ENCODE peak calls at places on chromosomes 4 and X, in seven cellular contexts. U, D, Z, Y, X, J and V are unnamed samples.

GRCh38 chr4:99790796-99791617 is 25.6 kb upstream of the DAPP1 start:
- DNase-seq in U (no peak), D (no peak), Z (no peak), Y (no peak), X (peak; percentile 88), J (peak; percentile 70), V (no peak)

GRCh38 chr4:36046026-36046425 is 198.3 kb downstream of the ARAP2 start:
- DNase-seq in U (no peak), D (no peak), Z (no peak), Y (no peak), X (no peak), J (no peak), V (no peak)

GRCh38 chr4:22237846-22238513 is 277.9 kb downstream of the ADGRA3 start:
- DNase-seq in U (no peak), D (no peak), Z (no peak), Y (no peak), X (no peak), J (peak; percentile 7), V (no peak)

GRCh38 chrX:17024896-17025295 is 78.4 kb downstream of the REPS2 start:
- DNase-seq in U (no peak), D (no peak), Z (no peak), Y (no peak), X (no peak), J (no peak), V (no peak)

GRCh38 chr4:145034727-145035211 is 63.2 kb downstream of the ANAPC10 start:
- DNase-seq in U (peak; percentile 28), D (no peak), Z (no peak), Y (no peak), X (peak; percentile 70), J (peak; percentile 89), V (no peak)

GRCh38 chr4:158025131-158025530 is 147.7 kb downstream of the GASK1B start:
- DNase-seq in U (no peak), D (no peak), Z (no peak), Y (no peak), X (no peak), J (no peak), V (no peak)

GRCh38 chr4:153530284-153530995 is 64.3 kb downstream of the TMEM131L start:
- DNase-seq in U (no peak), D (no peak), Z (no peak), Y (peak; percentile 24), X (no peak), J (no peak), V (peak; percentile 36)

GRCh38 chr4:2142630-2143427 is 83.7 kb downstream of the NAT8L start:
- DNase-seq in U (no peak), D (no peak), Z (no peak), Y (no peak), X (peak; percentile 80), J (peak; percentile 41), V (no peak)

GRCh38 chrX:47502591-47503222 is 19.7 kb upstream of the ZNF41 start:
- DNase-seq in U (no peak), D (no peak), Z (no peak), Y (no peak), X (peak; percentile 17), J (peak; percentile 59), V (no peak)

GRCh38 chr4:142404191-142404611 is 441.9 kb downstream of the INPP4B start:
- DNase-seq in U (peak; percentile 68), D (no peak), Z (no peak), Y (no peak), X (peak; percentile 69), J (peak; percentile 90), V (no peak)

GRCh38 chr4:86596802-86597201 is 2.7 kb downstream of the PTPN13 start:
- DNase-seq in U (no peak), D (no peak), Z (no peak), Y (no peak), X (no peak), J (peak; percentile 18), V (no peak)

GRCh38 chr4:140018931-140019618 is 134.9 kb downstream of the MAML3 start:
- DNase-seq in U (no peak), D (no peak), Z (no peak), Y (no peak), X (no peak), J (peak; percentile 23), V (no peak)

GRCh38 chrX:80810365-80810978 is 795 bp upstream of the BRWD3 start:
- DNase-seq in U (no peak), D (no peak), Z (no peak), Y (no peak), X (no peak), J (peak; percentile 1), V (no peak)

GRCh38 chr4:41784191-41784979 is 35.9 kb upstream of the PHOX2B start:
- DNase-seq in U (no peak), D (no peak), Z (no peak), Y (no peak), X (no peak), J (no peak), V (no peak)

GRCh38 chrX:40154853-40155616 is 57.3 kb upstream of the BCOR start:
- DNase-seq in U (no peak), D (peak; percentile 61), Z (no peak), Y (no peak), X (peak; percentile 48), J (no peak), V (no peak)

GRCh38 chrX:120453985-120454384 is 15.1 kb downstream of the LAMP2 start:
- DNase-seq in U (peak; percentile 6), D (no peak), Z (no peak), Y (no peak), X (no peak), J (peak; percentile 53), V (no peak)

GRCh38 chrX:129665916-129666644 is 11.3 kb upstream of the APLN start:
- DNase-seq in U (peak; percentile 6), D (no peak), Z (no peak), Y (no peak), X (peak; percentile 78), J (peak; percentile 83), V (peak; percentile 81)

GRCh38 chr4:11790230-11790629 is 361.5 kb upstream of the HS3ST1 start:
- DNase-seq in U (no peak), D (no peak), Z (no peak), Y (no peak), X (no peak), J (no peak), V (no peak)

GRCh38 chr4:1854752-1855151 is 1.2 kb downstream of the LETM1 start:
- DNase-seq in U (no peak), D (no peak), Z (no peak), Y (no peak), X (no peak), J (no peak), V (no peak)

GRCh38 chrX:21800344-21800770 is 39.1 kb upstream of the MBTPS2 start:
- DNase-seq in U (no peak), D (no peak), Z (no peak), Y (no peak), X (peak; percentile 41), J (peak; percentile 45), V (no peak)

GRCh38 chrX:106862972-106863688 is 40.0 kb downstream of the RIPPLY1 start:
- DNase-seq in U (no peak), D (peak; percentile 23), Z (no peak), Y (peak; percentile 2), X (peak; percentile 4), J (no peak), V (no peak)

GRCh38 chr4:84965558-84966381 is 720 bp downstream of the WDFY3 start:
- DNase-seq in U (no peak), D (peak; percentile 72), Z (no peak), Y (no peak), X (peak; percentile 79), J (peak; percentile 47), V (no peak)

GRCh38 chrX:63350551-63350950 is 581 bp downstream of the SPIN4 start:
- DNase-seq in U (no peak), D (peak; percentile 21), Z (peak; percentile 9), Y (no peak), X (peak; percentile 32), J (peak; percentile 22), V (no peak)

GRCh38 chr4:140130677-140131076 is 23.3 kb downstream of the MAML3 start:
- DNase-seq in U (no peak), D (no peak), Z (no peak), Y (no peak), X (peak; percentile 57), J (peak; percentile 91), V (no peak)

GRCh38 chr4:107034091-107034698 is 1.9 kb downstream of the DKK2 start:
- DNase-seq in U (no peak), D (peak; percentile 74), Z (no peak), Y (no peak), X (peak; percentile 35), J (peak; percentile 41), V (no peak)

GRCh38 chr4:102616661-102617060 is 115.5 kb downstream of the NFKB1 start:
- DNase-seq in U (no peak), D (peak; percentile 58), Z (no peak), Y (no peak), X (no peak), J (no peak), V (no peak)